ENCODE peak calls at places on chromosomes 12 and 14, in six cellular contexts. A is activated naive CD4-positive, alpha-beta T cell treated with anti-CD3 and anti-CD28 coated beads for 36 hours; X is tibial artery; S is AML-193; D is fibroblast of villous mesenchyme; V is naive B cell. T is an unnamed sample.

GRCh38 chr14:35883677-35884293 is 57.6 kb downstream of the BRMS1L start:
- DNase-seq in D (peak; percentile 38), X (no peak), S (peak; percentile 22), A (peak; percentile 55), V (no peak), T (peak; percentile 36)

GRCh38 chr12:116262741-116263140 is 14.8 kb downstream of the MED13L start:
- DNase-seq in V (no peak), A (no peak), S (no peak), D (no peak), X (no peak), T (peak; percentile 38)

GRCh38 chr14:105148604-105149145 is 19.9 kb downstream of the JAG2 start:
- DNase-seq in D (no peak), X (no peak), S (no peak), A (no peak), V (no peak), T (no peak)

GRCh38 chr12:127063339-127064090 is 1203.5 kb upstream of the TMEM132C start:
- DNase-seq in A (no peak), D (no peak), V (no peak), S (no peak), X (no peak), T (no peak)

GRCh38 chr14:54253195-54253947 is 143.4 kb upstream of the CDKN3 start:
- DNase-seq in A (peak; percentile 46), X (no peak), V (no peak), S (no peak), D (peak; percentile 55), T (peak; percentile 89)

GRCh38 chr14:47278233-47278842 is 397.1 kb downstream of the MDGA2 start:
- DNase-seq in S (peak; percentile 48), A (peak; percentile 57), X (no peak), V (no peak), D (no peak), T (peak; percentile 29)

GRCh38 chr12:93500667-93501066 is 33.4 kb downstream of the MRPL42 start:
- DNase-seq in A (no peak), X (no peak), S (no peak), V (no peak), D (no peak), T (no peak)

GRCh38 chr12:47776471-47777143 is 3.6 kb downstream of the SLC48A1 start:
- DNase-seq in A (no peak), S (peak; percentile 47), V (no peak), X (no peak), D (peak; percentile 65), T (peak; percentile 63)

GRCh38 chr14:23294734-23295561 is 7.7 kb downstream of the PPP1R3E start:
- DNase-seq in D (peak; percentile 62), X (no peak), S (peak; percentile 56), V (peak; percentile 64), A (peak; percentile 61), T (peak; percentile 29)

GRCh38 chr12:22684526-22685118 is 59.7 kb downstream of the ETNK1 start:
- DNase-seq in V (no peak), S (peak; percentile 66), A (no peak), D (peak; percentile 67), X (no peak), T (peak; percentile 59)

GRCh38 chr14:102479777-102480176 is 29.8 kb downstream of the ANKRD9 start:
- DNase-seq in D (peak; percentile 34), X (no peak), A (no peak), V (no peak), S (no peak), T (no peak)

GRCh38 chr14:29752221-29752923 is 175.3 kb downstream of the PRKD1 start:
- DNase-seq in S (no peak), X (no peak), V (no peak), A (no peak), D (no peak), T (no peak)

GRCh38 chr14:74763803-74764531 is 851 bp downstream of the YLPM1 start:
- DNase-seq in A (peak; percentile 55), S (no peak), X (peak; percentile 62), D (peak; percentile 27), V (no peak), T (peak; percentile 29)

GRCh38 chr14:36941783-36942521 is 230.5 kb downstream of the SLC25A21 start:
- DNase-seq in S (peak; percentile 26), V (peak; percentile 1), X (peak; percentile 68), D (peak; percentile 54), A (peak; percentile 75), T (peak; percentile 74)

GRCh38 chr14:54803926-54804719 is 98.5 kb downstream of the GCH1 start:
- DNase-seq in D (no peak), V (no peak), X (no peak), A (no peak), S (no peak), T (no peak)

GRCh38 chr12:95851609-95852008 is 7.1 kb upstream of the SNRPF start:
- DNase-seq in V (no peak), A (no peak), X (no peak), D (no peak), S (no peak), T (no peak)

GRCh38 chr14:74302160-74302628 is 540 bp downstream of the ABCD4 start:
- DNase-seq in S (peak; percentile 63), X (no peak), V (peak; percentile 59), D (peak; percentile 54), A (peak; percentile 23), T (peak; percentile 73)

GRCh38 chr12:3135522-3136461 is 58.6 kb downstream of the TSPAN9 start:
- DNase-seq in D (peak; percentile 83), V (peak; percentile 46), X (no peak), A (peak; percentile 48), S (peak; percentile 56), T (peak; percentile 69)

GRCh38 chr14:78075610-78076277 is 94.4 kb upstream of the NRXN3 start:
- DNase-seq in S (no peak), X (no peak), V (no peak), D (no peak), A (no peak), T (no peak)

GRCh38 chr14:38339704-38340103 is 83.8 kb upstream of the CLEC14A start:
- DNase-seq in D (peak; percentile 83), A (no peak), V (no peak), X (no peak), S (no peak), T (peak; percentile 74)

GRCh38 chr14:54877015-54877702 is 25.5 kb downstream of the GCH1 start:
- DNase-seq in X (no peak), D (peak; percentile 32), S (no peak), V (no peak), A (no peak), T (peak; percentile 37)

GRCh38 chr12:92369643-92370042 is 224.0 kb upstream of the BTG1 start:
- DNase-seq in A (no peak), V (no peak), D (no peak), S (no peak), X (no peak), T (no peak)

GRCh38 chr14:103121846-103122577 is 1.2 kb upstream of the TNFAIP2 start:
- DNase-seq in A (no peak), D (peak; percentile 68), X (peak; percentile 90), S (peak; percentile 77), V (no peak), T (no peak)

GRCh38 chr12:89245090-89245489 is 107.2 kb downstream of the DUSP6 start:
- DNase-seq in X (no peak), A (peak; percentile 69), V (peak; percentile 6), S (peak; percentile 80), D (peak; percentile 65), T (peak; percentile 84)

GRCh38 chr12:122721057-122721545 is 4.5 kb upstream of the HCAR3 start:
- DNase-seq in V (no peak), S (no peak), A (peak; percentile 26), X (no peak), D (peak; percentile 47), T (peak; percentile 67)

GRCh38 chr12:10753066-10753465 is 29.9 kb upstream of the YBX3 start:
- DNase-seq in V (no peak), A (no peak), X (no peak), S (no peak), D (peak; percentile 77), T (peak; percentile 82)

GRCh38 chr14:33908540-33909223 is 42.2 kb downstream of the EGLN3 start:
- DNase-seq in A (no peak), V (no peak), D (no peak), X (no peak), S (no peak), T (no peak)

GRCh38 chr12:30753761-30754382 is 879 bp downstream of the CAPRIN2 start:
- DNase-seq in V (no peak), A (no peak), D (peak; percentile 27), S (no peak), X (no peak), T (peak; percentile 20)

GRCh38 chr12:99920561-99920960 is 64.2 kb downstream of the ANKS1B start:
- DNase-seq in D (no peak), S (no peak), A (no peak), V (no peak), X (no peak), T (no peak)

GRCh38 chr12:64083285-64084210 is 138.5 kb downstream of the KICS2 start:
- DNase-seq in V (no peak), X (peak; percentile 89), D (peak; percentile 96), A (no peak), S (no peak), T (peak; percentile 97)

GRCh38 chr12:6684609-6685008 is 4.6 kb downstream of the ZNF384 start:
- DNase-seq in D (no peak), S (peak; percentile 51), X (no peak), A (peak; percentile 78), V (peak; percentile 59), T (no peak)

T was measured in iris pigment epithelial cell.